ENCODE peak calls at places on chromosomes 3 and 15, in six cellular contexts. One of them, this sample, is unnamed.
A peak's percentile ranks its signal among the peaks of the same experiment; 100 is the strongest.

GRCh38 chr3:35936571-35936970 is 297.2 kb downstream of the ARPP21 start:
- DNase-seq in HL-60: no peak
- DNase-seq in GM23338: no peak
- DNase-seq in sigmoid colon: no peak
- DNase-seq in upper lobe of left lung: no peak
- DNase-seq in endothelial cell of umbilical vein: no peak
- DNase-seq in this sample: no peak

GRCh38 chr15:48096813-48097212 is 24.0 kb upstream of the SLC24A5 start:
- DNase-seq in HL-60: no peak
- DNase-seq in GM23338: no peak
- DNase-seq in sigmoid colon: no peak
- DNase-seq in upper lobe of left lung: no peak
- DNase-seq in endothelial cell of umbilical vein: no peak
- DNase-seq in this sample: no peak

GRCh38 chr3:43473228-43473627 is 148.6 kb downstream of the ANO10 start:
- DNase-seq in HL-60: no peak
- DNase-seq in GM23338: no peak
- DNase-seq in sigmoid colon: no peak
- DNase-seq in upper lobe of left lung: no peak
- DNase-seq in endothelial cell of umbilical vein: no peak
- DNase-seq in this sample: no peak

GRCh38 chr15:75089781-75090734 is 66.7 kb downstream of the PPCDC start:
- DNase-seq in HL-60: no peak
- DNase-seq in GM23338: no peak
- DNase-seq in sigmoid colon: peak; percentile 79
- DNase-seq in upper lobe of left lung: peak; percentile 76
- DNase-seq in endothelial cell of umbilical vein: peak; percentile 93
- DNase-seq in this sample: no peak

GRCh38 chr15:70559223-70559823 is 204.0 kb downstream of the UACA start:
- DNase-seq in HL-60: no peak
- DNase-seq in GM23338: no peak
- DNase-seq in sigmoid colon: no peak
- DNase-seq in upper lobe of left lung: peak; percentile 42
- DNase-seq in endothelial cell of umbilical vein: peak; percentile 55
- DNase-seq in this sample: peak; percentile 10

GRCh38 chr15:25173241-25174028 is 218.6 kb downstream of the SNRPN start:
- DNase-seq in HL-60: no peak
- DNase-seq in GM23338: no peak
- DNase-seq in sigmoid colon: no peak
- DNase-seq in upper lobe of left lung: peak; percentile 9
- DNase-seq in endothelial cell of umbilical vein: no peak
- DNase-seq in this sample: peak; percentile 3

GRCh38 chr3:100838157-100838556 is 128.9 kb downstream of the TFG start:
- DNase-seq in HL-60: no peak
- DNase-seq in GM23338: no peak
- DNase-seq in sigmoid colon: no peak
- DNase-seq in upper lobe of left lung: no peak
- DNase-seq in endothelial cell of umbilical vein: no peak
- DNase-seq in this sample: no peak

GRCh38 chr3:179332240-179332639 is 9.4 kb downstream of the ZNF639 start:
- DNase-seq in HL-60: no peak
- DNase-seq in GM23338: no peak
- DNase-seq in sigmoid colon: no peak
- DNase-seq in upper lobe of left lung: no peak
- DNase-seq in endothelial cell of umbilical vein: no peak
- DNase-seq in this sample: no peak

GRCh38 chr3:69700949-69701348 is 38.3 kb upstream of the MITF start:
- DNase-seq in HL-60: no peak
- DNase-seq in GM23338: no peak
- DNase-seq in sigmoid colon: no peak
- DNase-seq in upper lobe of left lung: no peak
- DNase-seq in endothelial cell of umbilical vein: no peak
- DNase-seq in this sample: no peak

DNA sequence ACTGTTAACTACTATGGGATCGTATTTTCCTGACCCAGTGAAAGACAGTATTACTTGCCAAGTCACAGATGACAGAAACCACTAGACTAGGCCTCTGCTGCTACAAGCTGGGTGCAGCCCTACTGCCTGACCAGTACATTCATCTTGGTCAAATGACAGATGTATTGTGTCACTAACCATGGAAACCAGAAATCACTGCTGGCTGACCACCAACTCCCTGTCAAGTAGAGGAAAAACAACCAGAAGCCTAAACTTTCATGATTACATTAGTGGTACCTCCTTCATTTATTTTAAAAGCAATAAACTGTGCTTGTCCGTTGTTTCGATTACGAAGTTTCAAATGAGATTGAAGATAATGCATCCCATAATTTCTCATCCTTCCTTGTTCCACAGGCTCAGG is 309.8 kb downstream of the LSAMP start:
- DNase-seq in HL-60: no peak
- DNase-seq in GM23338: no peak
- DNase-seq in sigmoid colon: peak; percentile 89
- DNase-seq in upper lobe of left lung: peak; percentile 25
- DNase-seq in endothelial cell of umbilical vein: peak; percentile 1
- DNase-seq in this sample: peak; percentile 7
- TF ChIP-seq POLR2AphosphoS5 in HL-60: no peak
- TF ChIP-seq POLR2AphosphoS5 in GM23338: no peak
- TF ChIP-seq POLR2AphosphoS5 in sigmoid colon: peak; percentile 61
- TF ChIP-seq POLR2AphosphoS5 in upper lobe of left lung: peak; percentile 19
- TF ChIP-seq POLR2AphosphoS5 in endothelial cell of umbilical vein: no peak
- TF ChIP-seq POLR2AphosphoS5 in this sample: peak; percentile 16

GRCh38 chr3:72270072-72270611 is 485.2 kb upstream of the PROK2 start:
- DNase-seq in HL-60: peak; percentile 78
- DNase-seq in GM23338: no peak
- DNase-seq in sigmoid colon: peak; percentile 95
- DNase-seq in upper lobe of left lung: peak; percentile 92
- DNase-seq in endothelial cell of umbilical vein: peak; percentile 78
- DNase-seq in this sample: peak; percentile 65
- TF ChIP-seq POLR2AphosphoS5 in HL-60: peak; percentile 60
- TF ChIP-seq POLR2AphosphoS5 in GM23338: no peak
- TF ChIP-seq POLR2AphosphoS5 in sigmoid colon: peak; percentile 68
- TF ChIP-seq POLR2AphosphoS5 in upper lobe of left lung: peak; percentile 96
- TF ChIP-seq POLR2AphosphoS5 in endothelial cell of umbilical vein: no peak
- TF ChIP-seq POLR2AphosphoS5 in this sample: peak; percentile 78

GRCh38 chr3:197750863-197751737 is 1.4 kb downstream of the FYTTD1 start:
- DNase-seq in HL-60: peak; percentile 26
- DNase-seq in GM23338: no peak
- DNase-seq in sigmoid colon: peak; percentile 90
- DNase-seq in upper lobe of left lung: peak; percentile 67
- DNase-seq in endothelial cell of umbilical vein: peak; percentile 57
- DNase-seq in this sample: peak; percentile 23

GRCh38 chr3:197749315-197749600 is 425 bp upstream of the FYTTD1 start:
- DNase-seq in HL-60: no peak
- DNase-seq in GM23338: peak; percentile 76
- DNase-seq in sigmoid colon: no peak
- DNase-seq in upper lobe of left lung: peak; percentile 43
- DNase-seq in endothelial cell of umbilical vein: no peak
- DNase-seq in this sample: peak; percentile 39

GRCh38 chr3:197749601-197750395 is at the start of gene FYTTD1:
- DNase-seq in HL-60: peak; percentile 57
- DNase-seq in GM23338: peak; percentile 77
- DNase-seq in sigmoid colon: peak; percentile 95
- DNase-seq in upper lobe of left lung: peak; percentile 93
- DNase-seq in endothelial cell of umbilical vein: peak; percentile 87
- DNase-seq in this sample: peak; percentile 84

GRCh38 chr3:197748597-197749314 is 927 bp upstream of the FYTTD1 start:
- DNase-seq in HL-60: no peak
- DNase-seq in GM23338: no peak
- DNase-seq in sigmoid colon: no peak
- DNase-seq in upper lobe of left lung: no peak
- DNase-seq in endothelial cell of umbilical vein: no peak
- DNase-seq in this sample: no peak

DNA sequence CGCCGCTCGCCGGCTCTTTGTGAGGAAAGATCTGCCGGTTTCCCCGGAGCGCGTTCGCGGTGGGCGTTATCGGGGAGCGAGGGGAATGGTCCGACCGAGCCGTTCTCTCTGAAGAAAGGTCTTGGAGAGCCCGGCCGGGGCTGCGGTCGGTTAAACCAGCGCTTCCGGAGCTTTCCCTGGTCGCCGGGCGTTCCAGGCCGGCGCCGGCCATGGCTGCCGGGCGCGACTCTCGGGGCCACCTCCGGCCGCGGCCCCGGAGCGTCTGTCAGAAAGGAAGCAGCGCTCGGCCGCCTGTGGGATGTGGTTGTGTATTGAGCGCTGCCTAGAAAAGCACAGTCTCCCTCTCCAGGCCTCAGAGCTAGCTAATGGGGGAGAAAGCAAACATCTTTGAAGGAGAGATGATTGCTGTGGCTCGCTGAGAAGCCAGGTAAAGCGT is 731 bp downstream of the FYTTD1 start:
- DNase-seq in HL-60: peak; percentile 22
- DNase-seq in GM23338: peak; percentile 83
- DNase-seq in sigmoid colon: peak; percentile 83
- DNase-seq in upper lobe of left lung: peak; percentile 82
- DNase-seq in endothelial cell of umbilical vein: peak; percentile 76
- DNase-seq in this sample: peak; percentile 51
- TF ChIP-seq POLR2AphosphoS5 in HL-60: no peak
- TF ChIP-seq POLR2AphosphoS5 in GM23338: no peak
- TF ChIP-seq POLR2AphosphoS5 in sigmoid colon: no peak
- TF ChIP-seq POLR2AphosphoS5 in upper lobe of left lung: peak; percentile 7
- TF ChIP-seq POLR2AphosphoS5 in endothelial cell of umbilical vein: no peak
- TF ChIP-seq POLR2AphosphoS5 in this sample: no peak

DNA sequence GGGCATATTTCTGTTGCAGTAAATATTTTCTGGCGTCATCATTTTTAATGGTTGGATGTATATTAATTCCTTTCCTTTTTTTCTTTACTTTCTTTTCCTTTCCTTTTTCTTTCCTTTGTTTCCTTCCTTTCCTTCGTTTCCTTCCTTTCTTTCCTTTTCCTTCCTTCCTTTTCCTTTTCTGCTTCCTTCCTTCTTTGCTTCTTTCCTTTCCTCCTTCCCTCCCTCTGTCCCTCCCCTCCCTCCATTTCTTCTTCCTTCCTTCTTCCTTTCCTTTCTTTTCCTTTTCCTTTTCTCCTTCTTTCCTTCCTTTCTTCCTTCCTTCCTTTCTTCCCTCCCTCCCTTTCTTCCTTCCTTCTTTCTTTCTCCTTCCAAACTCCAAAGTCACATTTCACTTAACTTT is 54.9 kb upstream of the LYSMD4 start:
- DNase-seq in HL-60: no peak
- DNase-seq in GM23338: no peak
- DNase-seq in sigmoid colon: no peak
- DNase-seq in upper lobe of left lung: no peak
- DNase-seq in endothelial cell of umbilical vein: no peak
- DNase-seq in this sample: no peak
- TF ChIP-seq POLR2AphosphoS5 in HL-60: no peak
- TF ChIP-seq POLR2AphosphoS5 in GM23338: no peak
- TF ChIP-seq POLR2AphosphoS5 in sigmoid colon: no peak
- TF ChIP-seq POLR2AphosphoS5 in upper lobe of left lung: no peak
- TF ChIP-seq POLR2AphosphoS5 in endothelial cell of umbilical vein: no peak
- TF ChIP-seq POLR2AphosphoS5 in this sample: no peak

DNA sequence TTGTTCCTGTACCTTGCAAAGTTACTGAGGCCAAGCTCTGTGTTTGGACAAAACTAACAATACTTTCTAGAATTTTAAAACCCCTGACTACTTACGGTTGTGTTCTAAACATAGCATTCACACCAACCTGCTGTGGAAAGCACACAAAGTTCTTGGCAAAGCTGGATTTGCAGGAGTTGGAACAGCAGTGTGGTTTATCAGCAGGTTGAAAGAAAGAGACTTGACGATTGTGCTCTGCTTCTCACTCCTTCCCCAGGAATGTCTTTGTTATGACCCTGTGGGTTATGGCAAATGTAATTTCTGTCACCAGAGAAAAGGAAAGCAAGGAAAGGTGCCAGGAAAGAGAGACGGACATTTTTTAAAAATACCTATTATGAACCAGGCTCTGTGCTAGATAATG is 165.5 kb upstream of the TGFBR2 start:
- DNase-seq in HL-60: no peak
- DNase-seq in GM23338: peak; percentile 7
- DNase-seq in sigmoid colon: peak; percentile 90
- DNase-seq in upper lobe of left lung: no peak
- DNase-seq in endothelial cell of umbilical vein: no peak
- DNase-seq in this sample: peak; percentile 32
- TF ChIP-seq POLR2AphosphoS5 in HL-60: no peak
- TF ChIP-seq POLR2AphosphoS5 in GM23338: no peak
- TF ChIP-seq POLR2AphosphoS5 in sigmoid colon: peak; percentile 94
- TF ChIP-seq POLR2AphosphoS5 in upper lobe of left lung: no peak
- TF ChIP-seq POLR2AphosphoS5 in endothelial cell of umbilical vein: no peak
- TF ChIP-seq POLR2AphosphoS5 in this sample: peak; percentile 70